ENCODE peak calls at places on chromosome 18, in five cellular contexts. F is PC-3, O is GM23338, E is HCT116, S is neural progenitor cell. Q is an unnamed sample. For H3K4me1, the result is how much of the 10 kb centered on the place peaks cover.

GRCh38 chr18:32461704-32462272 is 8.9 kb downstream of the GAREM1 start:
- DNase-seq in S (no peak), E (no peak), F (no peak), O (no peak), Q (no peak)

GRCh38 chr18:12121175-12122095 is 27.8 kb downstream of the ANKRD62 start:
- DNase-seq in S (peak), F (peak), O (peak), E (peak), Q (peak)

GRCh38 chr18:50659091-50660003 is 99.5 kb downstream of the MAPK4 start:
- DNase-seq in E (peak), S (no peak), F (peak), O (no peak), Q (peak)

GRCh38 chr18:53148056-53148574 is 808.1 kb downstream of the DCC start:
- DNase-seq in F (no peak), S (no peak), E (no peak), O (no peak), Q (no peak)

GRCh38 chr18:54775686-54776085 is 52.6 kb upstream of the RAB27B start:
- DNase-seq in E (peak), S (no peak), O (peak), F (peak), Q (no peak)

GRCh38 chr18:2411381-2411977 is 159.8 kb downstream of the METTL4 start:
- DNase-seq in S (no peak), E (no peak), F (peak), O (no peak), Q (no peak)

GRCh38 chr18:43192408-43192807 is 76.9 kb upstream of the RIT2 start:
- DNase-seq in E (no peak), O (no peak), F (no peak), S (no peak), Q (no peak)

GRCh38 chr18:1078301-1078700 is 173.6 kb downstream of the ADCYAP1 start:
- DNase-seq in F (peak), S (no peak), O (peak), E (no peak), Q (no peak)

GRCh38 chr18:5288517-5288935 is 7.0 kb downstream of the ZBTB14 start:
- DNase-seq in F (no peak), E (no peak), S (no peak), O (no peak), Q (no peak)

GRCh38 chr18:63890950-63891304 is 3.4 kb downstream of the SERPINB2 start:
- DNase-seq in F (peak), O (no peak), E (no peak), S (no peak), Q (no peak)

GRCh38 chr18:49400398-49401072 is 59.9 kb downstream of the DYM start:
- DNase-seq in S (no peak), E (no peak), F (no peak), O (no peak), Q (peak)

GRCh38 chr18:21439453-21439852 is 161.1 kb downstream of the ESCO1 start:
- DNase-seq in F (peak), S (no peak), E (no peak), O (no peak), Q (peak)

GRCh38 chr18:33372442-33372841 is 68.1 kb downstream of the CCDC178 start:
- DNase-seq in O (no peak), S (no peak), E (no peak), F (no peak), Q (peak)

GRCh38 chr18:43159091-43159490 is 43.6 kb upstream of the RIT2 start:
- DNase-seq in E (no peak), O (no peak), F (no peak), S (no peak), Q (no peak)

GRCh38 chr18:48896875-48897511 is 53.8 kb downstream of the SMAD7 start:
- DNase-seq in E (no peak), O (peak), S (peak), F (peak), Q (peak)

GRCh38 chr18:72652990-72653593 is 109.0 kb upstream of the CBLN2 start:
- DNase-seq in S (peak), F (peak), E (no peak), O (peak), Q (peak)

GRCh38 chr18:32919799-32920198 is 147.0 kb upstream of the KLHL14 start:
- DNase-seq in O (peak), F (peak), E (no peak), S (peak), Q (peak)

GRCh38 chr18:42290318-42291307 is 335.6 kb downstream of the PIK3C3 start:
- DNase-seq in S (no peak), E (no peak), O (no peak), F (no peak), Q (no peak)

GRCh38 chr18:45566025-45566740 is 49.1 kb upstream of the SLC14A2 start:
- DNase-seq in E (no peak), F (no peak), O (no peak), S (no peak), Q (peak)

GRCh38 chr18:2908946-2909335 is 62.1 kb downstream of the EMILIN2 start:
- DNase-seq in E (no peak), S (no peak), F (no peak), O (no peak), Q (no peak)

GRCh38 chr18:494602-494983 is 5.9 kb downstream of the COLEC12 start:
- DNase-seq in O (no peak), F (no peak), S (no peak), E (no peak), Q (no peak)

GRCh38 chr18:3836483-3836882 is 386.5 kb downstream of the TGIF1 start:
- DNase-seq in S (peak), F (no peak), O (peak), E (no peak), Q (no peak)

GRCh38 chr18:21740724-21741510 is at the start of gene MIB1:
- DNase-seq in F (no peak), S (peak), E (peak), O (no peak), Q (peak)

GRCh38 chr18:78169487-78169886 is 810.1 kb upstream of the SALL3 start:
- DNase-seq in F (no peak), O (no peak), S (no peak), E (no peak), Q (no peak)

GRCh38 chr18:72984290-72984689 is 116.5 kb upstream of the NETO1 start:
- DNase-seq in F (no peak), O (no peak), E (no peak), S (no peak), Q (no peak)

GRCh38 chr18:8639762-8640161 is 30.5 kb downstream of the RAB12 start:
- DNase-seq in F (no peak), S (no peak), E (no peak), O (no peak), Q (no peak)

GRCh38 chr18:11177382-11177781 is 28.0 kb upstream of the PIEZO2 start:
- DNase-seq in F (no peak), S (no peak), E (no peak), O (no peak), Q (no peak)

GRCh38 chr18:24354278-24354677 is 43.3 kb downstream of the OSBPL1A start:
- DNase-seq in O (no peak), E (no peak), S (no peak), F (no peak), Q (no peak)

GRCh38 chr18:62751341-62751821 is 36.0 kb downstream of the PHLPP1 start:
- DNase-seq in E (no peak), O (peak), F (no peak), S (peak), Q (no peak)

GRCh38 chr18:62754026-62754425 is 38.7 kb downstream of the PHLPP1 start:
- DNase-seq in O (no peak), S (no peak), E (no peak), F (no peak), Q (no peak)

GRCh38 chr18:62749389-62749788 is 34.0 kb downstream of the PHLPP1 start:
- DNase-seq in S (no peak), E (no peak), O (no peak), F (no peak), Q (no peak)

GRCh38 chr18:62755454-62755853 is 40.1 kb downstream of the PHLPP1 start:
- DNase-seq in E (no peak), O (no peak), S (no peak), F (no peak), Q (no peak)

GRCh38 chr18:62751977-62752376 is 36.6 kb downstream of the PHLPP1 start:
- DNase-seq in E (no peak), O (no peak), F (no peak), S (no peak), Q (no peak)
- H3K4me1 ChIP-seq in E (under half), O (half or more), F (under half), S (half or more), Q (under half)

GRCh38 chr18:79393626-79394401 is 1.9 kb upstream of the NFATC1 start:
- DNase-seq in O (peak), S (peak), F (peak), E (peak), Q (peak)
- TF ChIP-seq EZH2 in O (peak), S (peak), F (no peak), E (no peak), Q (no peak)

DNA sequence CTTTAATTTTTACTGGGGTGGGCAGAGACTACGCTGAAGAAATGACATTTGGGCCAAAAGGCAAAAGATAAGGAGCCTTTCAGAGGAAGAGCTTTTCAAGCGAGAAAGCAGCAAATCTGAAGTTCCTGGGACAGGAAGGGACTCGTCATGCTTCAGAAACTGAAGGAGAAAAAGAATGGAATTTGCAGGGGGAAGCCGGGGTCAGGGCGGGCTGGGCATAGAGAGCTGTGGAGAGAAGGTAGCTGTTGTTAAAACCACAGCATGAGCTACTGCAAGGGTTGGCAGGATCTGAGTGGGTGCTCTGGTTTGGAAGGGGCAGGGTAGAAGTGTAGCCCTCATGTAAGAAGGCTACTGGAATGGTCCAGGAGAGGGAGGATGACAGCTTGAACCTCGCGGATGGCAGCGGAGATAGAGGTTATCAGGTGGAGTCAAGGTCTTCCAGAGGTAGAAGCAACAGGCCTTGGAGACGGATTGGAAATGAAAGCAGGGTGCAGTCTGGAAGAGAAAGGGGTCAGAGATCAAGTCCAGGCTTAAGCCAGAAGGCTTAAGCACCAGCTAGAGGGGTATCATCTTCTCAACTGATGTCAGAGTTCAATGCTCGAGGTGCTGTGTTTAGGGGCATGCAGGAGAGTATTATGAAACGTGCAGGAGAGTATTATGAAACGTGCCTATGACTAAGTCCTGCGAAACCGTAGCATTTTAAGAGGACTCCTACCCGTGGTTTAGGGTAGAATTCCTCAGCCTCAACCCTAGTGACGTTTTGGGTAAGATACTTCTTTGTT is 18.9 kb downstream of the ATP8B1 start:
- DNase-seq in E (no peak), S (no peak), O (no peak), F (peak), Q (no peak)
- H3K4me1 ChIP-seq in E (under half), S (under half), O (under half), F (half or more), Q (under half)

GRCh38 chr18:13611616-13612110 is 114.7 kb downstream of the FAM210A start:
- DNase-seq in O (peak), E (no peak), S (no peak), F (no peak), Q (peak)
- TF ChIP-seq EZH2 in O (no peak), E (no peak), S (no peak), F (no peak), Q (no peak)

GRCh38 chr18:9852266-9853081 is 33.3 kb upstream of the TXNDC2 start:
- DNase-seq in S (no peak), F (no peak), O (no peak), E (no peak), Q (no peak)
- H3K4me1 ChIP-seq in S (under half), F (under half), O (under half), E (under half), Q (under half)

GRCh38 chr18:75904416-75904815 is 476.9 kb upstream of the SMIM21 start:
- DNase-seq in O (no peak), S (no peak), F (no peak), E (no peak), Q (no peak)

GRCh38 chr18:75896865-75897264 is 469.4 kb upstream of the SMIM21 start:
- DNase-seq in F (peak), E (peak), S (peak), O (peak), Q (peak)

GRCh38 chr18:75895135-75895534 is 467.6 kb upstream of the SMIM21 start:
- DNase-seq in S (no peak), O (no peak), F (no peak), E (no peak), Q (no peak)

GRCh38 chr18:75898666-75899065 is 471.2 kb upstream of the SMIM21 start:
- DNase-seq in S (no peak), E (no peak), O (no peak), F (no peak), Q (no peak)
- TF ChIP-seq EZH2 in S (no peak), E (no peak), O (no peak), F (no peak), Q (no peak)